ENCODE peak calls at places on chromosomes 3 and 15, in ten cellular contexts. X is adrenal gland, S is GM12891, R is lower leg skin, E is thyroid gland, A is transverse colon, Q is A549, B is heart left ventricle, W is upper lobe of left lung, L is testis. U is an unnamed sample.

GRCh38 chr3:55661141-55661540 is 174.0 kb upstream of the WNT5A start:
- DNase-seq in X (no peak), S (no peak), R (no peak), E (no peak), A (no peak), Q (no peak), B (no peak), W (no peak), L (no peak), U (no peak)

GRCh38 chr3:196726788-196727675 is 12.6 kb upstream of the PAK2 start:
- DNase-seq in X (no peak), S (no peak), R (no peak), E (no peak), A (no peak), Q (no peak), B (no peak), W (no peak), L (no peak), U (peak; percentile 49)

GRCh38 chr15:69414702-69415161 is 583 bp downstream of the KIF23 start:
- DNase-seq in X (no peak), S (peak; percentile 30), R (no peak), E (peak; percentile 23), A (peak; percentile 20), Q (peak; percentile 83), B (no peak), W (no peak), L (peak; percentile 28), U (peak; percentile 35)

GRCh38 chr3:13323822-13324221 is 96.3 kb downstream of the NUP210 start:
- DNase-seq in X (no peak), S (no peak), R (no peak), E (no peak), A (no peak), Q (no peak), B (no peak), W (no peak), L (no peak), U (no peak)

GRCh38 chr15:33313491-33313890 is 2.7 kb downstream of the RYR3 start:
- DNase-seq in X (no peak), S (no peak), R (no peak), E (no peak), A (no peak), Q (no peak), B (no peak), W (no peak), L (no peak), U (no peak)

GRCh38 chr3:128949158-128949557 is 44.7 kb downstream of the CFAP92 start:
- DNase-seq in X (no peak), S (no peak), R (no peak), E (no peak), A (no peak), Q (no peak), B (no peak), W (no peak), L (no peak), U (no peak)

GRCh38 chr3:43953814-43954241 is 263.1 kb downstream of the ABHD5 start:
- DNase-seq in X (peak; percentile 28), S (no peak), R (no peak), E (peak; percentile 79), A (no peak), Q (peak; percentile 14), B (no peak), W (no peak), L (no peak), U (peak; percentile 50)

GRCh38 chr3:184765047-184765729 is 46.8 kb upstream of the VPS8 start:
- DNase-seq in X (no peak), S (no peak), R (no peak), E (no peak), A (no peak), Q (no peak), B (no peak), W (no peak), L (no peak), U (no peak)

GRCh38 chr15:74626752-74627692 is 11.4 kb downstream of the CLK3 start:
- DNase-seq in X (no peak), S (peak; percentile 47), R (no peak), E (no peak), A (no peak), Q (no peak), B (no peak), W (no peak), L (no peak), U (no peak)

GRCh38 chr15:74624020-74624602 is 8.5 kb downstream of the CLK3 start:
- DNase-seq in X (no peak), S (no peak), R (no peak), E (no peak), A (no peak), Q (no peak), B (no peak), W (no peak), L (no peak), U (no peak)

GRCh38 chr15:74626336-74626735 is 10.7 kb downstream of the CLK3 start:
- DNase-seq in X (no peak), S (no peak), R (no peak), E (no peak), A (no peak), Q (no peak), B (no peak), W (no peak), L (no peak), U (no peak)

GRCh38 chr15:74627766-74628165 is 12.1 kb downstream of the CLK3 start:
- DNase-seq in X (no peak), S (no peak), R (no peak), E (no peak), A (no peak), Q (no peak), B (no peak), W (no peak), L (no peak), U (no peak)

GRCh38 chr15:74625693-74626092 is 10.1 kb downstream of the CLK3 start:
- DNase-seq in X (no peak), S (no peak), R (no peak), E (no peak), A (no peak), Q (no peak), B (no peak), W (no peak), L (no peak), U (no peak)
- TF ChIP-seq POLR2A in X (no peak), S (no peak), R (no peak), E (no peak), A (no peak), Q (no peak), B (no peak), W (no peak), L (no peak), U (no peak)

DNA sequence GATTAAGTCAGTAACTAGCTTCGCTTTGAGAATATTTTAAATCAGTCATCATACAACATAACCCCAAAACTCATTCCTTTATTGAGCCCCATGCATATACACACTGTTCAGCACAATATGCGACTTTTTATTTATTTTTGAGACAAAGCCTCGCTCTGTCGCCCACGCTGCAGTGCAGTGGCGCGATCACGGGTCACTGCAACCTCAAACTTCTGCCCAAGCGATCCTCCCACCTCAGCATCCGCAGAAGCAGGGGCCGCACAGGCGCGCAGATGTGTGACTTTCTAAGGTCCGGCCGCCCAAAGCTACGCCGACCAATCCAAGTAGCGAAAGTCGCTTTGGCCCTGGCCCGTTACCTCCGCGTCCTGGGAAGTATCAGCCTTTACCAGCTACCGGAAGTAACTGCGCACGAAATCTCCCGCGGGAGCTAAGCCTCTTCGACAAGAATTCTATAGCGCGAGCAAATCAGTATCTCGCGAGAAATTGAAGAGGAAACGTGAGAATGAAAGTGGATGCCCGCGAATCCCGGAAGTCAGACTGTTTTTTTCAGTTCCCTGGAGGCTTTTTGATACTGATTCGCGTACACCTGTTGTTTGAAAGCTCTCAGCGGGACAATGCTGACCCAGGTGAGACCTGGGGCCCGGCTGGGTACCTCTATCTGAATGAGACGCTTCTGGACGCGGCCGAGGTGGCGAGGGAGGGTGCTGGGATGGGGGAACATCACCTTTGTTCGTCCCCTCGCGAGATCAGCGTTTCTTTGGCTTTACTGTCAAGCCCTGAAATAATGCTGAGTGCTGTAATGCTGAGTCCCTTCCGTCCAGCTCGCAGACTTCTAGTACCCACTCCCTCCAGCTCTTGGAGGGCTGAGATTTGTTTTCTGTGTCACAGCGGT is at the start of the genes DHFR2 and NSUN3:
- DNase-seq in X (peak; percentile 90), S (peak; percentile 41), R (peak; percentile 97), E (peak; percentile 92), A (peak; percentile 93), Q (peak; percentile 98), B (peak; percentile 95), W (peak; percentile 88), L (peak; percentile 96), U (peak; percentile 62)
- TF ChIP-seq POLR2A in X (peak; percentile 80), S (peak; percentile 69), R (no peak), E (no peak), A (peak; percentile 71), Q (peak; percentile 79), B (peak; percentile 55), W (no peak), L (no peak), U (peak; percentile 82)

DNA sequence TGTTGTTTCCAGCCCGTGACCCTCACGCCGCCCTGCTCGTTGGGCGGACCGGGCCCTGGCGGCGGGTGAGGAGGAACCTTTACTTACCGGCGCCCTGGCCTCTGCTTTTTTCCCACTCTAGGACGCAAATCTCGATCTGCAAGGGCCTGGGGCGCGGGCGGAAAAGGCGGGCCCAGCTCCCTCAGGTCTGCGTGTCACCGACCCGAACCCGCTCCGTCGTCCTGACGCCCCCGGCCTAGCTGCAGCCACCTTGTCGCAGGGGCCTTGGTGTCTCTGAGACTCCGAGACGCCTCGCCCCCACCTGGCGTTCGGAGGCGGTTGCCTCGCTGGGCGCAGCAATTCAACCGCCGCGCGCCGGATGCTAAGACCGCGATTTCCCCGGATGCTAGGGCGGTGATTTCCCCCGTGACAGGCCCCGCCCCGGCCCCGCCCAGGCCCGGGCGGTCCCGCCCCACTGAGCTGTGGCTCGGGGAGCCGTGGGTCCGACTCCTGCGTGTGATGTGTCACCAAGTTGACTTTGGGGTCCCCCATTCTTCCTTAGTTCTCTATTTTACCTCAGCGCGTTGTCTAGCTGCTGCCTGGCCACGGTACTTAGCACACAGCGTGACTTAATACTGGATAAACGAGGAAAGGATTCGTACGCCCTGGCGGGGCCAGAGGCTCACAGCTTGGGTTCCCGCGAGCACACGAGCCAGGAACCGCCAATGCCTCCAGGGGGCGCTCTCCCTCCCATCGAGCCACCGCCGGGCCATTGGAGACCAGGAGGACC is at the start of gene RPL39L:
- DNase-seq in X (peak; percentile 69), S (peak; percentile 93), R (peak; percentile 95), E (peak; percentile 75), A (peak; percentile 87), Q (peak; percentile 87), B (peak; percentile 79), W (peak; percentile 97), L (peak; percentile 90), U (peak; percentile 91)
- TF ChIP-seq POLR2A in X (no peak), S (peak; percentile 53), R (no peak), E (no peak), A (peak; percentile 32), Q (peak; percentile 76), B (peak; percentile 42), W (no peak), L (no peak), U (peak; percentile 55)

GRCh38 chr3:183553263-183554026 is 2.1 kb downstream of the KLHL6 start:
- DNase-seq in X (no peak), S (no peak), R (peak; percentile 64), E (no peak), A (no peak), Q (no peak), B (no peak), W (no peak), L (no peak), U (no peak)

GRCh38 chr3:183560607-183561006 is 5.1 kb upstream of the KLHL6 start:
- DNase-seq in X (no peak), S (no peak), R (no peak), E (no peak), A (no peak), Q (peak; percentile 15), B (no peak), W (peak; percentile 52), L (no peak), U (no peak)

GRCh38 chr3:183551930-183552329 is 3.6 kb downstream of the KLHL6 start:
- DNase-seq in X (no peak), S (no peak), R (peak; percentile 20), E (no peak), A (no peak), Q (no peak), B (no peak), W (no peak), L (no peak), U (no peak)

GRCh38 chr3:183554377-183554776 is 1.1 kb downstream of the KLHL6 start:
- DNase-seq in X (no peak), S (no peak), R (no peak), E (no peak), A (no peak), Q (no peak), B (no peak), W (no peak), L (no peak), U (no peak)

GRCh38 chr3:183555541-183556081 is at the start of gene KLHL6:
- DNase-seq in X (no peak), S (peak; percentile 50), R (no peak), E (no peak), A (peak; percentile 65), Q (no peak), B (peak; percentile 51), W (no peak), L (peak; percentile 25), U (no peak)
- TF ChIP-seq POLR2A in X (no peak), S (peak; percentile 91), R (no peak), E (no peak), A (peak; percentile 63), Q (no peak), B (peak; percentile 22), W (no peak), L (no peak), U (no peak)

U was measured in H54.